ENCODE peak calls at places on chromosomes 7 and 10, in five cellular contexts. One of them, this sample, is unnamed.

GRCh38 chr7:81173766-81174281 is 255.0 kb upstream of the SEMA3C start:
- DNase-seq in SK-N-SH: no peak
- DNase-seq in osteocyte: no peak
- DNase-seq in psoas muscle: no peak
- DNase-seq in type B pancreatic cell: no peak
- DNase-seq in this sample: no peak

GRCh38 chr10:26567349-26567721 is 129.2 kb downstream of the APBB1IP start:
- DNase-seq in SK-N-SH: peak
- DNase-seq in osteocyte: no peak
- DNase-seq in psoas muscle: no peak
- DNase-seq in type B pancreatic cell: no peak
- DNase-seq in this sample: no peak

GRCh38 chr7:115782716-115783460 is 247.7 kb downstream of the TFEC start:
- DNase-seq in SK-N-SH: no peak
- DNase-seq in osteocyte: no peak
- DNase-seq in psoas muscle: no peak
- DNase-seq in type B pancreatic cell: no peak
- DNase-seq in this sample: no peak

GRCh38 chr7:25349283-25349682 is 121.0 kb upstream of the NPVF start:
- DNase-seq in SK-N-SH: no peak
- DNase-seq in osteocyte: no peak
- DNase-seq in psoas muscle: no peak
- DNase-seq in type B pancreatic cell: no peak
- DNase-seq in this sample: no peak

GRCh38 chr7:7720750-7721621 is 2.6 kb upstream of the RPA3 start:
- DNase-seq in SK-N-SH: no peak
- DNase-seq in osteocyte: no peak
- DNase-seq in psoas muscle: no peak
- DNase-seq in type B pancreatic cell: no peak
- DNase-seq in this sample: no peak

GRCh38 chr7:33918401-33919120 is 13.2 kb downstream of the BMPER start:
- DNase-seq in SK-N-SH: no peak
- DNase-seq in osteocyte: no peak
- DNase-seq in psoas muscle: no peak
- DNase-seq in type B pancreatic cell: no peak
- DNase-seq in this sample: no peak

GRCh38 chr7:99822731-99823718 is 4.8 kb upstream of the CYP3A43 start:
- DNase-seq in SK-N-SH: no peak
- DNase-seq in osteocyte: peak
- DNase-seq in psoas muscle: no peak
- DNase-seq in type B pancreatic cell: no peak
- DNase-seq in this sample: no peak

GRCh38 chr7:22879718-22880306 is 57.2 kb upstream of the TOMM7 start:
- DNase-seq in SK-N-SH: no peak
- DNase-seq in osteocyte: no peak
- DNase-seq in psoas muscle: no peak
- DNase-seq in type B pancreatic cell: no peak
- DNase-seq in this sample: no peak

GRCh38 chr10:71409516-71410104 is 12.9 kb downstream of the CDH23 start:
- DNase-seq in SK-N-SH: no peak
- DNase-seq in osteocyte: peak
- DNase-seq in psoas muscle: no peak
- DNase-seq in type B pancreatic cell: no peak
- DNase-seq in this sample: no peak

GRCh38 chr7:50632561-50633413 is 67.6 kb upstream of the DDC start:
- DNase-seq in SK-N-SH: peak
- DNase-seq in osteocyte: no peak
- DNase-seq in psoas muscle: peak
- DNase-seq in type B pancreatic cell: no peak
- DNase-seq in this sample: no peak

GRCh38 chr7:107975394-107976013 is 27.5 kb downstream of the LAMB1 start:
- DNase-seq in SK-N-SH: no peak
- DNase-seq in osteocyte: no peak
- DNase-seq in psoas muscle: no peak
- DNase-seq in type B pancreatic cell: no peak
- DNase-seq in this sample: no peak

GRCh38 chr10:74887614-74888284 is 61.3 kb downstream of the KAT6B start:
- DNase-seq in SK-N-SH: no peak
- DNase-seq in osteocyte: no peak
- DNase-seq in psoas muscle: no peak
- DNase-seq in type B pancreatic cell: no peak
- DNase-seq in this sample: no peak

GRCh38 chr10:74889662-74889998 is 63.2 kb downstream of the KAT6B start:
- DNase-seq in SK-N-SH: no peak
- DNase-seq in osteocyte: no peak
- DNase-seq in psoas muscle: no peak
- DNase-seq in type B pancreatic cell: no peak
- DNase-seq in this sample: no peak

GRCh38 chr10:74891048-74891447 is 64.6 kb downstream of the KAT6B start:
- DNase-seq in SK-N-SH: no peak
- DNase-seq in osteocyte: no peak
- DNase-seq in psoas muscle: no peak
- DNase-seq in type B pancreatic cell: no peak
- DNase-seq in this sample: no peak

GRCh38 chr10:74890460-74890859 is 64.1 kb downstream of the KAT6B start:
- DNase-seq in SK-N-SH: no peak
- DNase-seq in osteocyte: no peak
- DNase-seq in psoas muscle: no peak
- DNase-seq in type B pancreatic cell: no peak
- DNase-seq in this sample: no peak

DNA sequence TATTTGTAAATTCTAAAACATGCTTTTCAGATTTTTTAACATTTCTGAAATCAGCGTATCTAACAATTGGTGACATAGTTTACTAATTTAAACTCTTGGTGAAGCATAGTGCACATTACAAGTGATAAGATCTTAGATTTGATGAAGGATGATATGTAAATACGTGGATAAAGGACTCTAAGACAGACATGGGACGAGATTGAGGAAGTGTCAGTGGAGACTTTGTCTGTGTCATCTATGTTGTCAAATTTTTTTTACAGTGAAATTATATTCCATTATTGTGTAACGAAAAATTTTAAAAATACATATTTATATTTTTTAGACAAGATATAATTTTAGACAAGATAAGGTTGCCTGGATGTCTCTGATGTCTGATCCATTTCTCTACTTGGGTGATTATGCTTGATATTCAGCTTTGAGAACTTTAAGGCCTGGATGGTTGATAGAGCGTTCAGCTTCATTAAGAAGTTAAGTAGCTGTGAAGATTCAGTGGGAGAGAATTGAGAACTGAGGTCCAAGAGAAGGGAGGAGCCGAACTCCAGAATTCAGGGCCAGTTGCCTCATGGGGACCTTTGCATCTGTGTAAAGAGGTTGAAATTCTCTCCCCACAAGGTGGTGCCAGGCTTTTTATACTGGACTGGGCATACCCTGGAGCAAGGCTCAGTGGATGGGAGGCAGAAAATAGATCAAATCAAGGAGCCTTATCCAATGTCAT is 62.7 kb downstream of the KAT6B start:
- DNase-seq in SK-N-SH: no peak
- DNase-seq in osteocyte: no peak
- DNase-seq in psoas muscle: no peak
- DNase-seq in type B pancreatic cell: no peak
- DNase-seq in this sample: no peak
- TF ChIP-seq CTCF in SK-N-SH: peak
- TF ChIP-seq CTCF in osteocyte: peak
- TF ChIP-seq CTCF in psoas muscle: peak
- TF ChIP-seq CTCF in type B pancreatic cell: no peak
- TF ChIP-seq CTCF in this sample: no peak

GRCh38 chr10:101718681-101719275 is 23.8 kb upstream of the FBXW4 start:
- DNase-seq in SK-N-SH: no peak
- DNase-seq in osteocyte: no peak
- DNase-seq in psoas muscle: no peak
- DNase-seq in type B pancreatic cell: no peak
- DNase-seq in this sample: no peak
- TF ChIP-seq CTCF in SK-N-SH: no peak
- TF ChIP-seq CTCF in osteocyte: no peak
- TF ChIP-seq CTCF in psoas muscle: no peak
- TF ChIP-seq CTCF in type B pancreatic cell: no peak
- TF ChIP-seq CTCF in this sample: no peak

GRCh38 chr7:139993169-139993568 is 69.6 kb downstream of the PARP12 start:
- DNase-seq in SK-N-SH: no peak
- DNase-seq in osteocyte: no peak
- DNase-seq in psoas muscle: no peak
- DNase-seq in type B pancreatic cell: no peak
- DNase-seq in this sample: no peak

GRCh38 chr7:139991911-139992310 is 70.8 kb downstream of the PARP12 start:
- DNase-seq in SK-N-SH: no peak
- DNase-seq in osteocyte: no peak
- DNase-seq in psoas muscle: no peak
- DNase-seq in type B pancreatic cell: no peak
- DNase-seq in this sample: no peak

GRCh38 chr7:139994356-139994755 is 68.4 kb downstream of the PARP12 start:
- DNase-seq in SK-N-SH: no peak
- DNase-seq in osteocyte: no peak
- DNase-seq in psoas muscle: no peak
- DNase-seq in type B pancreatic cell: no peak
- DNase-seq in this sample: no peak

GRCh38 chr7:139992353-139993054 is 70.2 kb downstream of the PARP12 start:
- DNase-seq in SK-N-SH: peak
- DNase-seq in osteocyte: no peak
- DNase-seq in psoas muscle: no peak
- DNase-seq in type B pancreatic cell: no peak
- DNase-seq in this sample: no peak

DNA sequence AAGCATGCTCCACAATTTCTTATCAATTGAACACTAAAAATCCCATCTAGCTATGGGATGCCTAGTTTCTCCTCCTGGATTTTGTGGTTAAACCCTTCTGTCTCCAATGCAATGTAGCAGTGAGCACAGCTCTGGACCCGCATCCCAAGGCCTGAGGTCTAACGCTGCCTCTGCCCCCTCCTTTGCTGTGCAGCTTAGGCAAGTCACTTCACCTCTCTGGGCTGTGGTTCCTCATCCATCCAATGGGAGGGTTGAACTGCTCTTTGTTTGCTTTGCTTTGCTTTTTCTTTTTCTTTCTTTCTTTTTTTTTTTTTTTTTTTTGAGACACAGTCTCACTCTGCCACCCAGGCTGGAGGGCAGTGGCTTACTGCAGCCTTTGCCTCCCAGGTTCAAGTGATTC is 69.2 kb downstream of the PARP12 start:
- DNase-seq in SK-N-SH: no peak
- DNase-seq in osteocyte: no peak
- DNase-seq in psoas muscle: no peak
- DNase-seq in type B pancreatic cell: no peak
- DNase-seq in this sample: no peak
- TF ChIP-seq CTCF in SK-N-SH: no peak
- TF ChIP-seq CTCF in osteocyte: no peak
- TF ChIP-seq CTCF in psoas muscle: no peak
- TF ChIP-seq CTCF in type B pancreatic cell: no peak
- TF ChIP-seq CTCF in this sample: no peak

GRCh38 chr10:131313377-131313776 is 1.9 kb upstream of the TCERG1L start:
- DNase-seq in SK-N-SH: no peak
- DNase-seq in osteocyte: no peak
- DNase-seq in psoas muscle: no peak
- DNase-seq in type B pancreatic cell: no peak
- DNase-seq in this sample: no peak

GRCh38 chr10:131310904-131311660 is 439 bp downstream of the TCERG1L start:
- DNase-seq in SK-N-SH: no peak
- DNase-seq in osteocyte: no peak
- DNase-seq in psoas muscle: no peak
- DNase-seq in type B pancreatic cell: no peak
- DNase-seq in this sample: no peak

GRCh38 chr10:131314148-131314547 is 2.6 kb upstream of the TCERG1L start:
- DNase-seq in SK-N-SH: no peak
- DNase-seq in osteocyte: no peak
- DNase-seq in psoas muscle: no peak
- DNase-seq in type B pancreatic cell: no peak
- DNase-seq in this sample: no peak

GRCh38 chr10:131311661-131312260 is at the start of gene TCERG1L:
- DNase-seq in SK-N-SH: peak
- DNase-seq in osteocyte: no peak
- DNase-seq in psoas muscle: no peak
- DNase-seq in type B pancreatic cell: no peak
- DNase-seq in this sample: no peak

GRCh38 chr10:131312261-131312801 is 810 bp upstream of the TCERG1L start:
- DNase-seq in SK-N-SH: peak
- DNase-seq in osteocyte: no peak
- DNase-seq in psoas muscle: no peak
- DNase-seq in type B pancreatic cell: peak
- DNase-seq in this sample: no peak
- TF ChIP-seq CTCF in SK-N-SH: no peak
- TF ChIP-seq CTCF in osteocyte: peak
- TF ChIP-seq CTCF in psoas muscle: no peak
- TF ChIP-seq CTCF in type B pancreatic cell: peak
- TF ChIP-seq CTCF in this sample: no peak

GRCh38 chr7:41052736-41053135 is 650.2 kb downstream of the INHBA start:
- DNase-seq in SK-N-SH: no peak
- DNase-seq in osteocyte: no peak
- DNase-seq in psoas muscle: no peak
- DNase-seq in type B pancreatic cell: no peak
- DNase-seq in this sample: no peak

GRCh38 chr7:41051525-41051924 is 651.4 kb downstream of the INHBA start:
- DNase-seq in SK-N-SH: no peak
- DNase-seq in osteocyte: no peak
- DNase-seq in psoas muscle: no peak
- DNase-seq in type B pancreatic cell: no peak
- DNase-seq in this sample: no peak

GRCh38 chr7:41054960-41055700 is 647.8 kb downstream of the INHBA start:
- DNase-seq in SK-N-SH: no peak
- DNase-seq in osteocyte: no peak
- DNase-seq in psoas muscle: no peak
- DNase-seq in type B pancreatic cell: no peak
- DNase-seq in this sample: no peak

GRCh38 chr7:41051062-41051461 is 651.8 kb downstream of the INHBA start:
- DNase-seq in SK-N-SH: no peak
- DNase-seq in osteocyte: no peak
- DNase-seq in psoas muscle: no peak
- DNase-seq in type B pancreatic cell: no peak
- DNase-seq in this sample: no peak

GRCh38 chr7:41053830-41054229 is 649.1 kb downstream of the INHBA start:
- DNase-seq in SK-N-SH: no peak
- DNase-seq in osteocyte: no peak
- DNase-seq in psoas muscle: no peak
- DNase-seq in type B pancreatic cell: no peak
- DNase-seq in this sample: no peak
- TF ChIP-seq CTCF in SK-N-SH: no peak
- TF ChIP-seq CTCF in osteocyte: peak
- TF ChIP-seq CTCF in psoas muscle: no peak
- TF ChIP-seq CTCF in type B pancreatic cell: no peak
- TF ChIP-seq CTCF in this sample: no peak

This sample was measured in coronary artery.